ENCODE peak calls at places on chromosomes 5 and 9, in ten cellular contexts. O, C, M, K, R, L, T, W, D and B are unnamed samples.

GRCh38 chr9:122807271-122807900 is 7.5 kb downstream of the OR1K1 start:
- DNase-seq in O (no peak), C (no peak), M (no peak), K (no peak), R (no peak), L (no peak), T (no peak), W (no peak), D (no peak), B (no peak)

GRCh38 chr9:83451308-83451707 is 86.9 kb downstream of the FRMD3 start:
- DNase-seq in O (no peak), C (no peak), M (no peak), K (no peak), R (no peak), L (no peak), T (no peak), W (no peak), D (no peak), B (no peak)

GRCh38 chr5:171681667-171682066 is 104.0 kb upstream of the SMIM23 start:
- DNase-seq in O (no peak), C (no peak), M (no peak), K (no peak), R (no peak), L (no peak), T (no peak), W (no peak), D (no peak), B (no peak)

GRCh38 chr9:34139477-34140146 is 13.1 kb upstream of the DCAF12 start:
- DNase-seq in O (no peak), C (peak; percentile 74), M (no peak), K (no peak), R (peak; percentile 33), L (peak; percentile 40), T (peak; percentile 22), W (no peak), D (no peak), B (peak; percentile 5)

GRCh38 chr9:136174779-136175744 is 29.9 kb downstream of the LHX3 start:
- DNase-seq in O (no peak), C (no peak), M (no peak), K (no peak), R (no peak), L (no peak), T (no peak), W (no peak), D (no peak), B (no peak)

GRCh38 chr9:70256123-70256551 is 2.6 kb upstream of the SMC5 start:
- DNase-seq in O (no peak), C (peak; percentile 74), M (no peak), K (no peak), R (no peak), L (no peak), T (peak; percentile 20), W (no peak), D (no peak), B (no peak)

GRCh38 chr5:150075806-150076205 is 10.5 kb downstream of the CSF1R start:
- DNase-seq in O (peak; percentile 44), C (no peak), M (no peak), K (no peak), R (no peak), L (no peak), T (peak; percentile 10), W (no peak), D (no peak), B (no peak)

GRCh38 chr5:78586251-78586650 is 62.3 kb downstream of the LHFPL2 start:
- DNase-seq in O (no peak), C (peak; percentile 54), M (no peak), K (no peak), R (no peak), L (no peak), T (no peak), W (no peak), D (no peak), B (no peak)

GRCh38 chr5:178577376-178577839 is 12.8 kb downstream of the COL23A1 start:
- DNase-seq in O (no peak), C (no peak), M (no peak), K (no peak), R (peak; percentile 79), L (no peak), T (no peak), W (no peak), D (no peak), B (no peak)

GRCh38 chr9:89497181-89497963 is 541 bp downstream of the SEMA4D start:
- DNase-seq in O (peak; percentile 78), C (peak; percentile 30), M (peak; percentile 58), K (peak; percentile 55), R (peak; percentile 48), L (no peak), T (peak; percentile 54), W (no peak), D (peak; percentile 56), B (no peak)

GRCh38 chr5:134446938-134447337 is 35.3 kb upstream of the CDKN2AIPNL start:
- DNase-seq in O (no peak), C (peak; percentile 76), M (no peak), K (no peak), R (peak; percentile 43), L (no peak), T (peak; percentile 44), W (no peak), D (no peak), B (no peak)

GRCh38 chr9:126857261-126857960 is 3.0 kb upstream of the ZBTB34 start:
- DNase-seq in O (no peak), C (no peak), M (no peak), K (no peak), R (no peak), L (no peak), T (no peak), W (no peak), D (no peak), B (no peak)

DNA sequence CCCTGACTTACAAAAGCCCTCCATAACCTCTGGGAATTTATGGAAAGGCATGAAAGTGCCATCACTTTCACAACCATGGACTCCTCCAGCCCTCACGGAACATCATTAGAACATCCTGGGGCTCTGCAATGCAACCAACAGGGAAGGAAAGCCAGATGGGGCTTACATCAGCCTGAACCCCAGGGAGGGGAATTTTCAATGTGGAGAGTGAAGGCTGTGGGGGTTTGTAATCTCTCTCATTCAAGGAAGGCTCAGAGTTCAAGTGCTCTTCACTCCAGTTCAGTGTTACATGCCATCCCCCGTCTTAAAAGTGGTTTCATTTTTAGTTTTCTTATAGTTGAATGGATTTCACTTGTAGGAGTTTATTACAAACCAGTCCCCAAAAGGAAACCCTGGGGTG is 5.7 kb downstream of the SPRY4 start:
- DNase-seq in O (no peak), C (no peak), M (no peak), K (no peak), R (no peak), L (no peak), T (no peak), W (no peak), D (no peak), B (no peak)
- H3K27ac ChIP-seq in O (no peak overlapping the region), C (no peak overlapping the region), M (no peak overlapping the region), K (no peak overlapping the region), R (peak overlapping the region; percentile 59), L (no peak overlapping the region), T (peak overlapping the region; percentile 17), W (no peak overlapping the region), D (no peak overlapping the region), B (no peak overlapping the region)

GRCh38 chr9:94181782-94182181 is 77.3 kb upstream of the ZNF169 start:
- DNase-seq in O (no peak), C (no peak), M (no peak), K (no peak), R (no peak), L (no peak), T (no peak), W (no peak), D (no peak), B (no peak)
- H3K27ac ChIP-seq in O (no peak overlapping the region), C (no peak overlapping the region), M (no peak overlapping the region), K (no peak overlapping the region), R (peak overlapping the region; percentile 6), L (no peak overlapping the region), T (no peak overlapping the region), W (no peak overlapping the region), D (no peak overlapping the region), B (no peak overlapping the region)

GRCh38 chr5:14410068-14410941 is 171.3 kb upstream of the OTULINL start:
- DNase-seq in O (no peak), C (no peak), M (no peak), K (no peak), R (no peak), L (no peak), T (no peak), W (peak; percentile 66), D (no peak), B (no peak)
- H3K27ac ChIP-seq in O (no peak overlapping the region), C (peak overlapping the region; percentile 55), M (no peak overlapping the region), K (no peak overlapping the region), R (no peak overlapping the region), L (no peak overlapping the region), T (no peak overlapping the region), W (peak overlapping the region; percentile 71), D (no peak overlapping the region), B (no peak overlapping the region)

GRCh38 chr9:132905726-132906125 is 27.0 kb downstream of the SPACA9 start:
- DNase-seq in O (no peak), C (no peak), M (no peak), K (no peak), R (no peak), L (no peak), T (no peak), W (no peak), D (no peak), B (no peak)

GRCh38 chr9:132898043-132898442 is 19.3 kb downstream of the SPACA9 start:
- DNase-seq in O (no peak), C (no peak), M (no peak), K (no peak), R (no peak), L (no peak), T (no peak), W (no peak), D (no peak), B (no peak)

GRCh38 chr9:132896906-132897305 is 18.2 kb downstream of the SPACA9 start:
- DNase-seq in O (no peak), C (no peak), M (no peak), K (no peak), R (no peak), L (peak; percentile 62), T (no peak), W (no peak), D (no peak), B (peak; percentile 58)

GRCh38 chr9:132903574-132904495 is 25.1 kb downstream of the SPACA9 start:
- DNase-seq in O (no peak), C (no peak), M (no peak), K (no peak), R (peak; percentile 43), L (no peak), T (no peak), W (no peak), D (no peak), B (no peak)

DNA sequence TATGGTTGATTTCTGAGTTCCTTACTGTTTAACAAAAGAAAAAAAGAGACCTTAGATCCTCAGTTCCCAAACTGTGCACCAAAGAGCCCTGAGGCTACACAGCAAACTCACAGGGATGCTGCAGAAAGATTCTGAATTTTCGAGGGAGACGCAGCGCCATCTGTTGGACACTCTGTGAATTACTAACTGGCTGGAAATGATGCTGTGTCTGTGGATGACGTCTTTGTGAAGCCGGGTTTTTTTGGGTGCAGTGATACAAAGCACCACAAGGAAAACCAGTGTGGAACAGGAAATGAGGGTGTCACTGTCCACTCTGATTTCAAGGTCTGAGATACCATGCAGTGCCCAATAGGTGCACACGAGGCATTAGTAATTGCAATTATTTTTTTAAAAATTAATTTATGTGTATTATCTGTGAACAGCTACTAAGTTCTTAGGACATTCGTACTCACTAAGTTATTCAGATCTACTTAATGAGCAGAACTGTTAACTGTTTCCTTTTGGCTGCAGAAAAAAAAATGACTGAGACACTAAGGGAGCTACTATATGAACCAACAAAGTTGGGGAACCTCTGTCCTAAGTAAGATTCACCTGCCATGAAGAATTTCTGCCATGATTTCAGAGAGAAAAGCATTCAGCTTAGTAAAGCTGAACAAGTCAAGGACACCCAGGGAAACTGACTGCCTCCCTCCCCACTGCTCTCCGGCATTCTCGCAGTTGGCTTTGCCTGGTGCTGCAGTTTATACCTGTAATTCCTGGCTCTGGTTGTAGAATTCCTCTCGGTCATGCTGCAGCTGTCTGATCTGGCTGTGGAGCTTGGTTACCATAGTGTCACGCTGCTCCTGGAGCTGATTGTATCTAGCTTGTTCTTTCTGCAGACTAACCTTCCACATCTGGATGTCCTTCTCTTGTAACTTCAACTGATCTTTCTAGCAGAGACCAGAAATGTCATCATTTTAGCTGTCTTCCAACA is 23.4 kb downstream of the SPACA9 start:
- DNase-seq in O (peak; percentile 84), C (peak; percentile 84), M (peak; percentile 76), K (peak; percentile 84), R (peak; percentile 84), L (peak; percentile 81), T (peak; percentile 65), W (peak; percentile 74), D (peak; percentile 76), B (peak; percentile 57)
- H3K27ac ChIP-seq in O (no peak overlapping the region), C (no peak overlapping the region), M (no peak overlapping the region), K (peak overlapping the region; percentile 8), R (peak overlapping the region; percentile 22), L (no peak overlapping the region), T (no peak overlapping the region), W (no peak overlapping the region), D (no peak overlapping the region), B (no peak overlapping the region)